ENCODE peak calls at places on chromosome 21, in six cellular contexts. Z is psoas muscle; A is naive thymus-derived CD4-positive, alpha-beta T cell; O is IMR-90; H is GM23338; L is stomach. G is an unnamed sample. For H3K27me3 and H3K4me1, the result is how much of the 10 kb centered on the place peaks cover.

GRCh38 chr21:25002676-25003075 is 604.6 kb downstream of the MRPL39 start:
- DNase-seq in L (no peak), H (no peak), A (no peak), O (no peak), Z (no peak), G (no peak)

GRCh38 chr21:32461503-32461902 is 49.0 kb downstream of the EVA1C start:
- DNase-seq in A (no peak), O (no peak), Z (no peak), H (no peak), L (no peak), G (no peak)

GRCh38 chr21:25281134-25281533 is 326.1 kb downstream of the MRPL39 start:
- DNase-seq in O (no peak), Z (no peak), H (no peak), L (no peak), A (no peak), G (no peak)

GRCh38 chr21:15159382-15160020 is 94.7 kb upstream of the NRIP1 start:
- DNase-seq in L (no peak), H (no peak), Z (no peak), O (no peak), A (no peak), G (no peak)

GRCh38 chr21:24895885-24896734 is 711.2 kb downstream of the MRPL39 start:
- DNase-seq in H (peak), O (peak), A (no peak), Z (no peak), L (peak), G (no peak)

GRCh38 chr21:25942145-25942544 is 207.4 kb downstream of the GABPA start:
- DNase-seq in L (no peak), O (no peak), A (no peak), H (no peak), Z (no peak), G (no peak)

GRCh38 chr21:31555741-31556191 is 103.7 kb upstream of the SOD1 start:
- DNase-seq in Z (no peak), H (peak), O (no peak), L (no peak), A (no peak), G (no peak)

GRCh38 chr21:31992391-31992790 is 119.6 kb downstream of the HUNK start:
- DNase-seq in L (no peak), A (no peak), Z (no peak), H (no peak), O (no peak), G (no peak)

GRCh38 chr21:17482928-17483327 is 29.9 kb upstream of the CXADR start:
- DNase-seq in A (no peak), L (no peak), H (no peak), O (no peak), Z (no peak), G (no peak)

GRCh38 chr21:35113064-35113463 is 64.0 kb upstream of the RUNX1 start:
- DNase-seq in H (no peak), A (no peak), O (peak), Z (no peak), L (no peak), G (no peak)

GRCh38 chr21:38883142-38883541 is 77.4 kb downstream of the ETS2 start:
- DNase-seq in L (no peak), Z (no peak), H (no peak), O (no peak), A (no peak), G (no peak)

GRCh38 chr21:32359719-32360260 is 33.0 kb downstream of the URB1 start:
- DNase-seq in Z (no peak), L (no peak), H (no peak), A (no peak), O (no peak), G (no peak)

GRCh38 chr21:39885119-39885848 is 18.0 kb downstream of the PCP4 start:
- DNase-seq in L (no peak), A (no peak), Z (peak), H (no peak), O (no peak), G (no peak)

GRCh38 chr21:35753308-35753707 is 307.0 kb downstream of the SETD4 start:
- DNase-seq in Z (no peak), O (no peak), A (no peak), H (no peak), L (no peak), G (no peak)

GRCh38 chr21:14523234-14523633 is 22.9 kb downstream of the SAMSN1 start:
- DNase-seq in O (no peak), A (no peak), H (no peak), Z (peak), L (no peak), G (no peak)

GRCh38 chr21:39510240-39510639 is 58.5 kb downstream of the SH3BGR start:
- DNase-seq in Z (no peak), H (no peak), O (no peak), A (no peak), L (no peak), G (no peak)

GRCh38 chr21:29893687-29894086 is 46.1 kb downstream of the GRIK1 start:
- DNase-seq in A (no peak), L (no peak), H (no peak), O (no peak), Z (no peak), G (peak)

GRCh38 chr21:46031484-46031883 is 49.9 kb downstream of the COL6A1 start:
- DNase-seq in L (no peak), A (no peak), O (no peak), H (no peak), Z (no peak), G (no peak)

GRCh38 chr21:21268061-21268471 is 269.9 kb downstream of the NCAM2 start:
- DNase-seq in Z (no peak), L (no peak), H (no peak), O (peak), A (no peak), G (no peak)

GRCh38 chr21:15820327-15820726 is 90.5 kb downstream of the USP25 start:
- DNase-seq in O (no peak), L (no peak), A (no peak), Z (no peak), H (no peak), G (no peak)

GRCh38 chr21:37245151-37245550 is 22.0 kb downstream of the VPS26C start:
- DNase-seq in H (peak), Z (no peak), O (no peak), L (no peak), A (no peak), G (no peak)

GRCh38 chr21:26115899-26116298 is 54.7 kb downstream of the APP start:
- DNase-seq in O (peak), Z (no peak), L (no peak), H (no peak), A (no peak), G (no peak)

GRCh38 chr21:45923146-45923545 is 58.4 kb upstream of the COL6A1 start:
- DNase-seq in A (peak), Z (peak), H (peak), L (peak), O (peak), G (peak)

GRCh38 chr21:34844033-34844923 is 175.5 kb downstream of the CLIC6 start:
- DNase-seq in L (peak), A (no peak), O (peak), Z (peak), H (no peak), G (no peak)

GRCh38 chr21:29096619-29097018 is 23.2 kb upstream of the CCT8 start:
- DNase-seq in Z (no peak), H (no peak), A (no peak), O (no peak), L (no peak), G (no peak)

GRCh38 chr21:46161800-46162592 is 6.6 kb upstream of the FTCD start:
- DNase-seq in A (no peak), Z (no peak), L (no peak), H (no peak), O (no peak), G (no peak)

GRCh38 chr21:27739187-27739586 is 772.3 kb upstream of the ADAMTS5 start:
- DNase-seq in H (no peak), A (no peak), Z (no peak), O (no peak), L (no peak), G (no peak)

GRCh38 chr21:14838400-14838799 is 226.4 kb downstream of the NRIP1 start:
- DNase-seq in O (peak), A (no peak), Z (no peak), L (no peak), H (no peak), G (no peak)

GRCh38 chr21:26833460-26833939 is 11.7 kb downstream of the ADAMTS1 start:
- DNase-seq in Z (no peak), L (no peak), H (no peak), A (no peak), O (no peak), G (no peak)

GRCh38 chr21:36854391-36854790 is 112.1 kb downstream of the HLCS start:
- DNase-seq in Z (no peak), L (no peak), A (peak), O (peak), H (peak), G (no peak)

GRCh38 chr21:36330904-36331303 is 10.9 kb downstream of the MORC3 start:
- DNase-seq in H (peak), O (peak), A (peak), Z (no peak), L (peak), G (no peak)

GRCh38 chr21:31354604-31355443 is 10.8 kb upstream of the TIAM1 start:
- DNase-seq in Z (peak), O (peak), A (peak), H (peak), L (peak), G (no peak)

GRCh38 chr21:32096411-32096810 is 182.4 kb downstream of the MIS18A start:
- DNase-seq in O (no peak), H (peak), Z (no peak), A (no peak), L (no peak), G (no peak)

GRCh38 chr21:46650476-46651098 is 15.1 kb downstream of the PRMT2 start:
- DNase-seq in O (no peak), Z (no peak), A (no peak), H (no peak), L (no peak), G (no peak)

GRCh38 chr21:35509004-35509704 is 460.1 kb upstream of the RUNX1 start:
- DNase-seq in O (no peak), L (no peak), H (no peak), Z (no peak), A (no peak), G (no peak)

DNA sequence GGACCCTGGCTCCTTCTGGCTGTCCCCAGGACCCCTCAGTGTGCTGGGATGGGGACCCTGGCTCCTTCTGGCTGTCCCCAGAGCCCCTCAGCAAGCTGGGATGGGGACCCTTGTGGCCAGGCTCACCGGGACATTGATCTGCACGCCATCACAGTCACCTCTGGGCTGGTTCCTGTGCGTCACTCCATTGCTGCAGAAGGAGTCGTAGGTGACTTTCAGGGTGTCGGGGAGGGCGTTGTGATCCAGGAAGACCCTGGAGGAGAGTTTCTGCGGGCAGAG is 19.7 kb upstream of the PTTG1IP start:
- DNase-seq in O (no peak), Z (no peak), A (no peak), H (no peak), L (no peak), G (no peak)
- H3K27me3 ChIP-seq in O (half or more), Z (under half), A (under half), H (under half), L (half or more), G (under half)

GRCh38 chr21:33658919-33659318 is 16.6 kb downstream of the ITSN1 start:
- DNase-seq in H (no peak), A (no peak), Z (no peak), O (no peak), L (no peak), G (no peak)
- H3K4me1 ChIP-seq in H (under half), A (under half), Z (under half), O (under half), L (half or more), G (under half)

DNA sequence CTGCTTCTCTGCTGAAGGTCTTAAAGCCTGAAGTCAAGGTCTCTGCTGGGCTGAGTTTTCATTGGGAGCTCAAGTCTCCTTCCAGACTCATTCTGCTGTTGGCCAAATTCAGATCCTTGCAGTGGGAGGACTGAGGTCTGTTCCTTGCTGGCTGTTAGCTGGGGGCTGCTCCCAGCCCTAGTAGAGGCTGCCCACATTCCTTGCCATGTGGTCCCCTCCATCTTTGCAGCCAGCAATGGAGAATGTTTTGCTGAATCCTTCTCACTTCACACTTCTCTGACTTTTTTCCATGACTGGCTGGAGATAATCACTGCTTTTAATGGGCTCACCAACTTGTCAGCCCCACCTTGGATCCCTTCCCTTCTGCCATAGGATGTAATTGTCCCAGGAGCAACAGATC is 33.2 kb downstream of the UBASH3A start:
- DNase-seq in H (no peak), L (no peak), O (no peak), Z (no peak), A (no peak), G (no peak)
- H3K27me3 ChIP-seq in H (under half), L (under half), O (under half), Z (under half), A (under half), G (under half)

DNA sequence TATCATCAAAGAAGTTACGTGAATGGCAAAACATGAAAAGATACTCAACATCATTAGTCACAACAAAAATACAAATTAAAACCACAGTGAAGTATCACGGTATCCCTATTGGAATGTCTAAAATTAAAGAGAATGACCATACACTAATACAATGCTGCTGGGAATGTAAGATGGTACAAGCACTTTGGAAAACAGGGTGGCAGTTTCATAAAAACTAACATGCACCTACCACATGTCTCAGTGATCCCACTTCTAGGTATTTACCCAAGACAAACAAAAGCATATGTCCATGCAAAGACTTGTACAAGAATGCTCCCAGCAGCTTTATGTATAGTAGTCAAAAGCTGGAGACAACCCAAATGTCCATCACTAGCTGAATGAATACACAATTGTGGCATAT is 69.1 kb downstream of the HSF2BP start:
- DNase-seq in A (no peak), Z (no peak), L (no peak), O (no peak), H (no peak), G (no peak)
- H3K4me1 ChIP-seq in A (under half), Z (under half), L (under half), O (under half), H (under half), G (under half)

G was measured in lung.